ENCODE peak calls at places on chromosomes 1 and 21, in seven cellular contexts. B is progenitor cell of endocrine pancreas; M is M059J; N is stimulated activated CD4-positive, alpha-beta T cell treated with anti-CD3 and anti-CD28 coated beads, Interleukin-4, amount 100 ng/mL, for 1 hour; G is heart right ventricle; X is left ventricle myocardium inferior; H is SJSA1. R is an unnamed sample.

GRCh38 chr1:30319765-30320580 is 403.4 kb downstream of the MATN1 start:
- DNase-seq in B (no peak), M (no peak), N (no peak), G (no peak), X (no peak), H (no peak), R (no peak)

GRCh38 chr1:46492269-46492853 is 2.7 kb downstream of the DMBX1 start:
- DNase-seq in B (no peak), M (no peak), N (no peak), G (no peak), X (no peak), H (no peak), R (no peak)

GRCh38 chr1:54774820-54775498 is 10.6 kb upstream of the PARS2 start:
- DNase-seq in B (no peak), M (peak), N (no peak), G (no peak), X (no peak), H (peak), R (no peak)

GRCh38 chr1:5886140-5886483 is 106.1 kb downstream of the NPHP4 start:
- DNase-seq in B (no peak), M (no peak), N (no peak), G (no peak), X (no peak), H (no peak), R (no peak)

GRCh38 chr1:223228201-223228600 is 85.2 kb upstream of the TLR5 start:
- DNase-seq in B (no peak), M (no peak), N (no peak), G (no peak), X (no peak), H (no peak), R (no peak)

GRCh38 chr1:99759529-99760160 is 6.8 kb downstream of the FRRS1 start:
- DNase-seq in B (no peak), M (no peak), N (no peak), G (no peak), X (no peak), H (no peak), R (no peak)

GRCh38 chr1:197933647-197934046 is 16.5 kb downstream of the LHX9 start:
- DNase-seq in B (no peak), M (no peak), N (no peak), G (no peak), X (no peak), H (no peak), R (no peak)

GRCh38 chr21:35401476-35401875 is 352.4 kb upstream of the RUNX1 start:
- DNase-seq in B (no peak), M (peak), N (no peak), G (no peak), X (no peak), H (no peak), R (no peak)

GRCh38 chr1:20137055-20137454 is 2.1 kb upstream of the PLA2G2F start:
- DNase-seq in B (no peak), M (no peak), N (no peak), G (no peak), X (no peak), H (no peak), R (no peak)

GRCh38 chr1:1429671-1430073 is 5.8 kb upstream of the VWA1 start:
- DNase-seq in B (no peak), M (no peak), N (no peak), G (no peak), X (no peak), H (no peak), R (peak)

GRCh38 chr1:201752333-201752732 is 76.6 kb upstream of the IPO9 start:
- DNase-seq in B (no peak), M (no peak), N (no peak), G (no peak), X (no peak), H (no peak), R (no peak)

GRCh38 chr1:39955547-39956539 is 898 bp downstream of the MFSD2A start:
- DNase-seq in B (no peak), M (peak), N (peak), G (no peak), X (no peak), H (peak), R (peak)

GRCh38 chr1:214553142-214553710 is 1.8 kb upstream of the PTPN14 start:
- DNase-seq in B (no peak), M (no peak), N (no peak), G (no peak), X (no peak), H (no peak), R (no peak)

GRCh38 chr1:19622204-19622603 is 21.9 kb upstream of the NBL1 start:
- DNase-seq in B (no peak), M (no peak), N (no peak), G (no peak), X (no peak), H (no peak), R (no peak)

GRCh38 chr1:117284408-117285215 is 73.9 kb upstream of the VTCN1 start:
- DNase-seq in B (no peak), M (peak), N (no peak), G (no peak), X (no peak), H (peak), R (no peak)

GRCh38 chr1:96962807-96963206 is 241.2 kb downstream of the PTBP2 start:
- DNase-seq in B (no peak), M (no peak), N (no peak), G (no peak), X (no peak), H (no peak), R (no peak)

GRCh38 chr21:38438476-38438893 is 59.8 kb downstream of the ERG start:
- DNase-seq in B (no peak), M (peak), N (no peak), G (peak), X (peak), H (peak), R (peak)

GRCh38 chr1:228216371-228217320 is 8.8 kb downstream of the OBSCN start:
- DNase-seq in B (no peak), M (no peak), N (no peak), G (no peak), X (no peak), H (no peak), R (peak)

GRCh38 chr1:12001249-12001917 is 17.9 kb upstream of the MIIP start:
- DNase-seq in B (no peak), M (peak), N (peak), G (no peak), X (no peak), H (no peak), R (no peak)

GRCh38 chr1:64745181-64745985 is 508 bp downstream of the RAVER2 start:
- DNase-seq in B (peak), M (peak), N (peak), G (peak), X (peak), H (no peak), R (peak)

GRCh38 chr1:55746710-55747109 is 531.5 kb upstream of the USP24 start:
- DNase-seq in B (no peak), M (no peak), N (no peak), G (no peak), X (no peak), H (no peak), R (no peak)

GRCh38 chr1:18814340-18815202 is 44.9 kb downstream of the TAS1R2 start:
- DNase-seq in B (no peak), M (no peak), N (no peak), G (no peak), X (no peak), H (no peak), R (no peak)

GRCh38 chr1:168879906-168880734 is 151.1 kb upstream of the DPT start:
- DNase-seq in B (no peak), M (peak), N (no peak), G (peak), X (peak), H (no peak), R (peak)

GRCh38 chr1:99640672-99641071 is 5.2 kb upstream of the PALMD start:
- DNase-seq in B (no peak), M (peak), N (no peak), G (no peak), X (no peak), H (no peak), R (no peak)

GRCh38 chr1:15304708-15305326 is 57.8 kb downstream of the FHAD1 start:
- DNase-seq in B (peak), M (peak), N (peak), G (peak), X (peak), H (peak), R (peak)

GRCh38 chr1:15849775-15850449 is 2.4 kb downstream of the SPEN start:
- DNase-seq in B (peak), M (peak), N (peak), G (peak), X (peak), H (peak), R (peak)

GRCh38 chr1:107741242-107741641 is 223.7 kb downstream of the VAV3 start:
- DNase-seq in B (no peak), M (no peak), N (no peak), G (no peak), X (no peak), H (no peak), R (no peak)

GRCh38 chr21:45280969-45281368 is 6.7 kb downstream of the POFUT2 start:
- DNase-seq in B (no peak), M (no peak), N (no peak), G (no peak), X (no peak), H (no peak), R (peak)

GRCh38 chr1:95229042-95229441 is 5.0 kb upstream of the RWDD3 start:
- DNase-seq in B (no peak), M (peak), N (no peak), G (no peak), X (no peak), H (no peak), R (no peak)

GRCh38 chr1:228082975-228083870 is 715 bp downstream of the ARF1 start:
- DNase-seq in B (peak), M (peak), N (peak), G (peak), X (peak), H (peak), R (peak)

R was measured in right cardiac atrium.